ENCODE peak calls at places on chromosomes 13 and 19, in eight cellular contexts. Z is foreskin fibroblast; R is EL; A is DMS153; G is stimulated activated CD8-positive, alpha-beta memory T cell treated with anti-CD3 and anti-CD28 coated beads, Interleukin-4, amount 100 ng/mL, for 1 hour; X is pulmonary artery endothelial cell; P is A172; N is AG04450. I is an unnamed sample.

GRCh38 chr19:38816131-38816750 is 3.5 kb upstream of the LGALS4 start:
- DNase-seq in A (no peak), Z (no peak), P (no peak), X (no peak), N (no peak), G (no peak), R (no peak), I (no peak)

GRCh38 chr13:40777166-40777956 is 6.4 kb upstream of the MRPS31 start:
- DNase-seq in P (peak; percentile 44), R (peak; percentile 61), Z (peak; percentile 70), G (no peak), N (no peak), X (no peak), A (peak; percentile 50), I (no peak)

GRCh38 chr19:35757231-35757748 is 461 bp upstream of the HSPB6 start:
- DNase-seq in N (peak; percentile 85), X (no peak), R (peak; percentile 96), A (no peak), Z (peak; percentile 98), P (peak; percentile 71), G (no peak), I (no peak)

GRCh38 chr13:110014719-110015118 is 228.3 kb upstream of the IRS2 start:
- DNase-seq in G (no peak), Z (no peak), R (no peak), N (no peak), X (no peak), A (peak; percentile 98), P (no peak), I (no peak)

GRCh38 chr13:33004454-33004853 is 11.8 kb upstream of the KL start:
- DNase-seq in Z (no peak), G (no peak), P (peak; percentile 3), N (no peak), A (peak; percentile 60), X (no peak), R (no peak), I (no peak)

GRCh38 chr19:14517840-14518505 is at the start of gene DNAJB1:
- DNase-seq in R (peak; percentile 76), X (no peak), A (no peak), Z (peak; percentile 94), G (peak; percentile 32), P (peak; percentile 62), N (no peak), I (no peak)

GRCh38 chr19:33795370-33796163 is 1.1 kb upstream of the KCTD15 start:
- DNase-seq in P (no peak), Z (peak; percentile 93), A (peak; percentile 37), X (peak; percentile 48), N (no peak), R (peak; percentile 84), G (no peak), I (no peak)

GRCh38 chr19:17296278-17296677 is 6.9 kb downstream of the ABHD8 start:
- DNase-seq in A (no peak), X (peak; percentile 45), N (no peak), G (no peak), P (peak; percentile 93), R (peak; percentile 72), Z (peak; percentile 69), I (no peak)

GRCh38 chr13:62320129-62320724 is 904.6 kb upstream of the PCDH20 start:
- DNase-seq in N (peak; percentile 42), G (no peak), R (peak; percentile 7), A (peak; percentile 55), P (peak; percentile 55), Z (peak; percentile 54), X (no peak), I (no peak)

GRCh38 chr13:65943711-65944110 is 1286.4 kb downstream of the PCDH9 start:
- DNase-seq in N (no peak), P (no peak), Z (peak; percentile 52), A (no peak), X (peak; percentile 29), R (peak; percentile 24), G (no peak), I (no peak)

GRCh38 chr13:54657588-54657987 is 1629.0 kb downstream of the OLFM4 start:
- DNase-seq in A (no peak), N (no peak), G (no peak), R (no peak), X (no peak), P (no peak), Z (no peak), I (no peak)

GRCh38 chr13:97986841-97987240 is 33.4 kb downstream of the IPO5 start:
- DNase-seq in N (no peak), Z (no peak), A (no peak), R (no peak), P (no peak), G (no peak), X (no peak), I (no peak)

GRCh38 chr19:17209126-17210036 is 5.8 kb upstream of the USE1 start:
- DNase-seq in P (peak; percentile 76), Z (peak; percentile 42), G (no peak), A (peak; percentile 12), R (peak; percentile 51), N (no peak), X (no peak), I (no peak)

GRCh38 chr13:30004204-30004603 is 153.8 kb upstream of the UBL3 start:
- DNase-seq in P (no peak), Z (peak; percentile 66), G (no peak), A (no peak), R (peak; percentile 52), X (no peak), N (no peak), I (peak; percentile 76)

GRCh38 chr13:67229438-67230242 is 496 bp downstream of the PCDH9 start:
- DNase-seq in A (no peak), P (peak; percentile 1), R (peak; percentile 6), X (no peak), N (no peak), Z (no peak), G (no peak), I (no peak)

GRCh38 chr13:97120976-97121375 is 101.2 kb upstream of the MBNL2 start:
- DNase-seq in P (no peak), R (no peak), X (no peak), Z (no peak), A (no peak), G (no peak), N (no peak), I (no peak)

GRCh38 chr13:102128216-102128800 is 273.5 kb downstream of the FGF14 start:
- DNase-seq in X (no peak), P (peak; percentile 72), A (no peak), Z (peak; percentile 94), N (no peak), R (peak; percentile 24), G (no peak), I (no peak)

GRCh38 chr19:14632286-14632685 is 42.4 kb downstream of the ADGRE3 start:
- DNase-seq in A (no peak), P (peak; percentile 49), R (peak; percentile 35), G (no peak), X (no peak), N (no peak), Z (peak; percentile 8), I (no peak)